ENCODE peak calls at places on chromosomes 16 and 17, in ten cellular contexts. I is naive thymus-derived CD4-positive, alpha-beta T cell; L is left lung; N is stomach; T is psoas muscle; P is heart right ventricle; M is mucosa of descending colon; A is right atrium auricular region; Q is sigmoid colon; E is hepatocyte. J is an unnamed sample. For H3K36me3, the result is how much of the 10 kb centered on the place peaks cover.

GRCh38 chr16:86261379-86261778 is 248.9 kb upstream of the FOXF1 start:
- DNase-seq in T (no peak), Q (no peak), A (no peak), P (no peak), I (no peak), M (no peak), N (no peak), E (no peak), L (no peak), J (no peak)

GRCh38 chr17:68562736-68563135 is 38.4 kb downstream of the FAM20A start:
- DNase-seq in N (no peak), T (no peak), P (no peak), L (no peak), A (no peak), I (no peak), E (no peak), Q (no peak), M (no peak), J (no peak)

GRCh38 chr17:78899361-78900260 is 3.4 kb downstream of the CEP295NL start:
- DNase-seq in I (no peak), T (no peak), N (no peak), E (peak), M (no peak), P (peak), L (peak), Q (no peak), A (no peak), J (no peak)

GRCh38 chr17:46136820-46137219 is 56.4 kb downstream of the KANSL1 start:
- DNase-seq in P (no peak), M (no peak), I (no peak), E (no peak), L (no peak), A (no peak), T (no peak), N (no peak), Q (no peak), J (no peak)

GRCh38 chr17:83103200-83103937 is 24.0 kb downstream of the METRNL start:
- DNase-seq in N (peak), P (peak), T (no peak), Q (peak), I (no peak), A (no peak), L (no peak), M (peak), E (peak), J (no peak)

GRCh38 chr17:45318561-45319230 is 1.9 kb upstream of the MAP3K14 start:
- DNase-seq in I (no peak), Q (no peak), N (peak), A (no peak), P (no peak), M (no peak), L (no peak), E (no peak), T (no peak), J (no peak)

GRCh38 chr17:33258291-33258690 is 34.8 kb downstream of the ASIC2 start:
- DNase-seq in I (no peak), N (no peak), Q (no peak), A (no peak), L (no peak), T (no peak), E (no peak), M (no peak), P (no peak), J (no peak)

GRCh38 chr17:14833201-14833773 is 431.8 kb downstream of the PMP22 start:
- DNase-seq in A (no peak), T (no peak), L (no peak), I (no peak), P (no peak), E (no peak), N (no peak), M (no peak), Q (no peak), J (no peak)

GRCh38 chr17:65966311-65966710 is 225.6 kb downstream of the CEP112 start:
- DNase-seq in Q (no peak), L (no peak), P (no peak), E (peak), I (no peak), N (no peak), M (no peak), T (no peak), A (no peak), J (no peak)

GRCh38 chr16:11994187-11995119 is 17.9 kb downstream of the SNX29 start:
- DNase-seq in L (no peak), P (peak), I (no peak), Q (peak), N (no peak), T (peak), A (no peak), M (peak), E (no peak), J (no peak)

GRCh38 chr17:21289902-21290571 is 5.5 kb downstream of the MAP2K3 start:
- DNase-seq in Q (peak), P (peak), E (no peak), L (no peak), T (peak), N (no peak), I (no peak), A (no peak), M (no peak), J (no peak)

GRCh38 chr16:10846213-10846998 is 27.8 kb upstream of the TVP23A start:
- DNase-seq in Q (no peak), T (no peak), E (no peak), A (no peak), P (no peak), L (no peak), I (no peak), M (no peak), N (no peak), J (no peak)

GRCh38 chr16:81554993-81555392 is 110.4 kb downstream of the CMIP start:
- DNase-seq in I (no peak), A (no peak), M (no peak), N (no peak), Q (no peak), L (no peak), P (no peak), T (no peak), E (no peak), J (no peak)

GRCh38 chr16:27344707-27345106 is 30.9 kb downstream of the IL4R start:
- DNase-seq in E (no peak), I (no peak), N (no peak), M (no peak), T (no peak), P (no peak), A (no peak), Q (no peak), L (no peak), J (no peak)

GRCh38 chr17:34725740-34726139 is 146.4 kb downstream of the TMEM132E start:
- DNase-seq in N (no peak), E (no peak), Q (no peak), P (no peak), M (no peak), I (no peak), L (no peak), T (no peak), A (no peak), J (no peak)

GRCh38 chr16:7185689-7186088 is 147.0 kb upstream of the RBFOX1 start:
- DNase-seq in E (peak), A (no peak), M (no peak), L (no peak), T (no peak), Q (no peak), N (no peak), I (no peak), P (no peak), J (no peak)

GRCh38 chr16:48971571-48972071 is 310.0 kb downstream of the CBLN1 start:
- DNase-seq in M (no peak), E (no peak), N (no peak), T (no peak), Q (no peak), I (no peak), L (no peak), P (no peak), A (no peak), J (no peak)

GRCh38 chr16:22198547-22199293 is 7.4 kb upstream of the EEF2K start:
- DNase-seq in E (no peak), L (no peak), T (no peak), P (no peak), I (no peak), N (no peak), M (no peak), A (no peak), Q (no peak), J (no peak)

GRCh38 chr16:19555938-19556778 is 655 bp downstream of the VPS35L start:
- DNase-seq in T (no peak), I (no peak), M (no peak), Q (no peak), A (no peak), E (peak), P (peak), N (no peak), L (no peak), J (no peak)

GRCh38 chr17:41800601-41801373 is 11.0 kb downstream of the P3H4 start:
- DNase-seq in L (peak), Q (peak), A (no peak), N (peak), P (no peak), T (no peak), I (no peak), E (peak), M (peak), J (no peak)

GRCh38 chr17:8692916-8693315 is 51.7 kb downstream of the CCDC42 start:
- DNase-seq in A (no peak), N (no peak), L (no peak), T (no peak), Q (no peak), I (no peak), P (no peak), E (no peak), M (no peak), J (no peak)

GRCh38 chr16:66386629-66387622 is 20.4 kb downstream of the CDH5 start:
- DNase-seq in P (no peak), Q (peak), L (no peak), I (no peak), E (no peak), M (no peak), T (no peak), N (peak), A (no peak), J (no peak)

GRCh38 chr17:78682363-78682762 is 99.7 kb downstream of the CYTH1 start:
- DNase-seq in E (no peak), N (no peak), P (no peak), Q (no peak), I (no peak), L (no peak), T (no peak), A (no peak), M (no peak), J (no peak)

GRCh38 chr16:90008708-90009145 is 10.5 kb downstream of the DBNDD1 start:
- DNase-seq in T (no peak), A (no peak), P (no peak), N (no peak), E (no peak), Q (no peak), L (no peak), I (peak), M (no peak), J (peak)

GRCh38 chr17:68461589-68461988 is 4.3 kb upstream of the WIPI1 start:
- DNase-seq in Q (no peak), I (no peak), M (no peak), E (no peak), P (no peak), N (peak), T (peak), L (no peak), A (no peak), J (peak)

GRCh38 chr16:56611281-56611833 is 3.0 kb downstream of the MT2A start:
- DNase-seq in E (no peak), T (peak), N (peak), A (peak), M (no peak), P (peak), Q (no peak), L (no peak), I (no peak), J (no peak)

GRCh38 chr16:47881574-47881973 is 274.2 kb downstream of the ABCC12 start:
- DNase-seq in I (no peak), L (no peak), P (no peak), N (no peak), M (no peak), Q (no peak), T (no peak), A (no peak), E (no peak), J (no peak)

GRCh38 chr17:81306898-81307510 is 11.9 kb upstream of the SLC38A10 start:
- DNase-seq in E (no peak), M (no peak), N (no peak), L (peak), I (no peak), T (no peak), A (no peak), P (no peak), Q (no peak), J (no peak)

GRCh38 chr17:81900181-81900820 is 1.7 kb upstream of the NPB start:
- DNase-seq in Q (no peak), M (no peak), N (no peak), A (no peak), T (no peak), E (no peak), I (no peak), P (no peak), L (no peak), J (no peak)

DNA sequence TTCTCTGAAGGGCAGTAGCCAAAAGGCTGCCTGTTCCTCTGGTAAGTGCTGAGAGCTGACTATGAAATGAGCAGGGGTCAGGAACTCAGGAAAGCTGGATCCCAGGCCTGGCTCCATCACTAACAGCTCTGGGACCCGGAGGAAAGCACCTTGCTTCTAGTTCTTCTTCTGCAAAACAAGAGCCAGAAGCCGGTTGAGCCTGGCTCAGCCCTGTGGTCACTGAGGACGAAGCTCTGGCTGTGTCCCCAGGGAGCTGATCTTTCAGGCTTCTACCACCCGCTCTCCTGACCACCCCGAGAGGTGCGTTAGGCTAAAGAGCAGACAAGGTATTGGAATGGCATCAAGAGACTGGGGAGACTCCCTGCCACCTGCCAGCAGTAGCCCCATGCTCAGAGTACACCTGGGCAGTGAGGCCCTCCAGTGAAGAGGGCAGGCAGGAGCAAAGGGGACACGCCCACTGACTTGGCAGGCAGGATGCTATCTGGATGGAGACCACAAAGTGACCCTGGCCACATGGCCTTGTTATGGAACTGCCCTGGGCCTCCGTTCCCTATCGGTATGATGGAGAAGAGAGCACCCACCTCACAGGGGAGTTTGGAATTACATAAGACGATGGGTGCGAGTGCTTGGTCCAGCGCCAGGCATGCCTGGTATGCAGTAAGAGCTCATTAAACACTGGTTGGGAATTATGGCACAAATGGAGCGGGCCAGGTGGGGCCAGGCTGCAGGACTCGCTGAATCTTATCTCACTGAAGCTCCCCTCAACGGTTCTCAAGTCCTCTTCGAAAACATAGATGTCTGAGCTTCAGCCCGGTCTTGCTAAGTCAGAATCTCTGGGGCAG is 61.4 kb downstream of the COG7 start:
- DNase-seq in N (no peak), Q (peak), I (no peak), L (no peak), E (no peak), M (no peak), P (no peak), T (no peak), A (no peak), J (no peak)
- H3K36me3 ChIP-seq in N (half or more), Q (under half), I (half or more), L (half or more), E (under half), M (under half), P (under half), T (under half), A (under half), J (under half)

GRCh38 chr17:7497636-7498035 is 13.5 kb downstream of the POLR2A start:
- DNase-seq in I (no peak), Q (no peak), T (no peak), A (no peak), L (no peak), M (no peak), P (no peak), N (no peak), E (no peak), J (no peak)
- H3K36me3 ChIP-seq in I (half or more), Q (half or more), T (under half), A (half or more), L (half or more), M (under half), P (under half), N (half or more), E (under half), J (half or more)

GRCh38 chr17:57866723-57867122 is 16.9 kb upstream of the MRPS23 start:
- DNase-seq in Q (no peak), M (no peak), E (no peak), A (no peak), L (no peak), N (no peak), P (no peak), I (no peak), T (no peak), J (no peak)

GRCh38 chr17:57868007-57868774 is 18.3 kb upstream of the MRPS23 start:
- DNase-seq in A (peak), N (peak), I (no peak), P (peak), Q (peak), L (no peak), M (peak), E (peak), T (peak), J (peak)

GRCh38 chr17:57868775-57869598 is 19.1 kb upstream of the MRPS23 start:
- DNase-seq in L (no peak), M (no peak), T (no peak), P (no peak), A (no peak), I (no peak), E (no peak), N (no peak), Q (no peak), J (no peak)

GRCh38 chr17:57866319-57866718 is 16.5 kb upstream of the MRPS23 start:
- DNase-seq in E (no peak), P (no peak), A (no peak), T (no peak), Q (peak), N (no peak), M (no peak), L (no peak), I (no peak), J (no peak)

GRCh38 chr17:57867126-57867525 is 17.3 kb upstream of the MRPS23 start:
- DNase-seq in I (no peak), M (no peak), T (no peak), A (no peak), N (no peak), L (no peak), Q (no peak), P (no peak), E (no peak), J (no peak)
- H3K36me3 ChIP-seq in I (under half), M (under half), T (under half), A (under half), N (half or more), L (under half), Q (under half), P (under half), E (under half), J (under half)

DNA sequence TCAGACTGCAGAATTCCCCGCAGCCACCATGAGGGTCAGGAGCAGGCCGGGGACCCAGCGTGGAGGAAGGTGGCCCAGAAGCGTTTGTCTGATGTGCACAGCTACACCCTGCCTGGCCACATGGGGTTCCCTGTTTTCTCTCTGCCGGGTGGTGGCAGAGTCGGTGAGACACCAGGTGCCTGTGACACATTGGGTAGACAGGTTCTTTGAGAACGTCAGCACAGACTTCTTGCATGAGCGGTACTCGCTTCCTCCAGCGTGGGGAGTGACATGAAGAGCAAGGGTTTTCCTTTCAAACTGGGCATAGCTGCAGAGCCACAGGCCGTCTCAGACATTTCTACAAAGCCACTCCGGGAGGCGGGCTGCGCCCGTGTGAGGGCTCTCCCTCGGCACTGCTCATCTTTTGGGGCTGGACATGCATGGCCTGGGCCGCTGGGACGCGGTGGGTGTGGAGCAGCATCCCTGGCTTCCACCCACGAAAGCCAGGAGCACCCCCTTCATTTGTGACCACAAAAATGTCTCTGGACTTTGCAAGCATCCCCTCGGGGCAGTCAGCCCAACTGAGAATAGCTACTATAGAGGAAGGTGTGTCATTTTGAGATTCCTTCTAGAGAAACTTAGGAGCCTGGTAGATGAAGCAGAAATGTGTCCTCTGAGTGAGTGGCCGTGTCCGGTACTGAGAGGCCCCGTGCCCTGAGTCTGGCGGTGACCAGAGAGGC is 26.0 kb downstream of the NME3 start:
- DNase-seq in A (no peak), M (no peak), Q (no peak), L (no peak), I (no peak), N (no peak), T (no peak), E (no peak), P (no peak), J (no peak)
- H3K36me3 ChIP-seq in A (half or more), M (under half), Q (under half), L (half or more), I (half or more), N (half or more), T (under half), E (under half), P (under half), J (under half)